ENCODE peak calls at places on chromosomes 5 and 9, in ten cellular contexts. G is A549; K is SK-N-SH; X is endodermal cell; L is ovary; T is psoas muscle; H is tibial nerve; Z is T-helper 17 cell; Y is CD4-positive, CD25-positive, alpha-beta regulatory T cell; W is CD4-positive, alpha-beta T cell. A is an unnamed sample. For H3K9me3, the result is how much of the 10 kb centered on the place peaks cover.

GRCh38 chr5:68502531-68502930 is 287.0 kb downstream of the PIK3R1 start:
- DNase-seq in G (no peak), K (no peak), X (no peak), L (no peak), T (no peak), H (no peak), Z (no peak), Y (no peak), W (no peak), A (no peak)

GRCh38 chr9:112570731-112571167 is 84.1 kb downstream of the KIAA1958 start:
- DNase-seq in G (no peak), K (no peak), X (no peak), L (peak), T (no peak), H (no peak), Z (no peak), Y (no peak), W (no peak), A (no peak)

GRCh38 chr9:37295796-37296195 is 126.7 kb upstream of the GRHPR start:
- DNase-seq in G (peak), K (no peak), X (no peak), L (no peak), T (no peak), H (no peak), Z (no peak), Y (no peak), W (no peak), A (no peak)

GRCh38 chr9:113998529-113999255 is 79.4 kb downstream of the AMBP start:
- DNase-seq in G (peak), K (peak), X (peak), L (peak), T (no peak), H (no peak), Z (no peak), Y (no peak), W (no peak), A (no peak)

GRCh38 chr9:5630038-5630507 is 1.2 kb downstream of the RIC1 start:
- DNase-seq in G (peak), K (peak), X (no peak), L (no peak), T (no peak), H (no peak), Z (no peak), Y (peak), W (no peak), A (peak)

GRCh38 chr9:74935008-74935407 is 17.7 kb downstream of the C9orf40 start:
- DNase-seq in G (no peak), K (peak), X (no peak), L (no peak), T (no peak), H (no peak), Z (no peak), Y (no peak), W (no peak), A (no peak)

GRCh38 chr9:131616983-131617604 is 71.8 kb downstream of the PRRT1B start:
- DNase-seq in G (no peak), K (no peak), X (no peak), L (no peak), T (no peak), H (no peak), Z (no peak), Y (no peak), W (no peak), A (no peak)

GRCh38 chr9:90288275-90288639 is 354.4 kb downstream of the DIRAS2 start:
- DNase-seq in G (no peak), K (no peak), X (no peak), L (no peak), T (no peak), H (no peak), Z (no peak), Y (no peak), W (no peak), A (no peak)

GRCh38 chr9:106862115-106862945 is 636 bp upstream of the ZNF462 start:
- DNase-seq in G (peak), K (peak), X (peak), L (peak), T (no peak), H (peak), Z (no peak), Y (no peak), W (no peak), A (peak)

GRCh38 chr5:72065751-72066255 is 41.5 kb upstream of the MAP1B start:
- DNase-seq in G (peak), K (peak), X (peak), L (no peak), T (no peak), H (no peak), Z (no peak), Y (no peak), W (no peak), A (no peak)

GRCh38 chr9:16721972-16722371 is 148.5 kb downstream of the BNC2 start:
- DNase-seq in G (no peak), K (no peak), X (no peak), L (peak), T (peak), H (peak), Z (no peak), Y (no peak), W (no peak), A (peak)

GRCh38 chr5:145902421-145902820 is 29.6 kb upstream of the GRXCR2 start:
- DNase-seq in G (no peak), K (no peak), X (no peak), L (no peak), T (no peak), H (no peak), Z (no peak), Y (no peak), W (no peak), A (no peak)

GRCh38 chr5:2996687-2997086 is 245.2 kb upstream of the IRX2 start:
- DNase-seq in G (no peak), K (no peak), X (no peak), L (no peak), T (no peak), H (no peak), Z (no peak), Y (no peak), W (no peak), A (no peak)
- H3K9me3 ChIP-seq in G (under half), K (under half), X (under half), L (under half), T (under half), H (under half), Z (under half), Y (under half), W (under half), A (under half)

GRCh38 chr5:65418661-65419060 is 63.1 kb downstream of the ADAMTS6 start:
- DNase-seq in G (no peak), K (no peak), X (no peak), L (no peak), T (no peak), H (no peak), Z (no peak), Y (no peak), W (no peak), A (no peak)
- H3K9me3 ChIP-seq in G (under half), K (under half), X (under half), L (under half), T (under half), H (under half), Z (under half), Y (under half), W (under half), A (under half)

GRCh38 chr5:140780512-140780911 is 5.4 kb upstream of the PCDHA1 start:
- DNase-seq in G (no peak), K (no peak), X (no peak), L (no peak), T (no peak), H (no peak), Z (no peak), Y (no peak), W (no peak), A (no peak)
- H3K9me3 ChIP-seq in G (half or more), K (under half), X (under half), L (under half), T (under half), H (under half), Z (under half), Y (under half), W (half or more), A (under half)

DNA sequence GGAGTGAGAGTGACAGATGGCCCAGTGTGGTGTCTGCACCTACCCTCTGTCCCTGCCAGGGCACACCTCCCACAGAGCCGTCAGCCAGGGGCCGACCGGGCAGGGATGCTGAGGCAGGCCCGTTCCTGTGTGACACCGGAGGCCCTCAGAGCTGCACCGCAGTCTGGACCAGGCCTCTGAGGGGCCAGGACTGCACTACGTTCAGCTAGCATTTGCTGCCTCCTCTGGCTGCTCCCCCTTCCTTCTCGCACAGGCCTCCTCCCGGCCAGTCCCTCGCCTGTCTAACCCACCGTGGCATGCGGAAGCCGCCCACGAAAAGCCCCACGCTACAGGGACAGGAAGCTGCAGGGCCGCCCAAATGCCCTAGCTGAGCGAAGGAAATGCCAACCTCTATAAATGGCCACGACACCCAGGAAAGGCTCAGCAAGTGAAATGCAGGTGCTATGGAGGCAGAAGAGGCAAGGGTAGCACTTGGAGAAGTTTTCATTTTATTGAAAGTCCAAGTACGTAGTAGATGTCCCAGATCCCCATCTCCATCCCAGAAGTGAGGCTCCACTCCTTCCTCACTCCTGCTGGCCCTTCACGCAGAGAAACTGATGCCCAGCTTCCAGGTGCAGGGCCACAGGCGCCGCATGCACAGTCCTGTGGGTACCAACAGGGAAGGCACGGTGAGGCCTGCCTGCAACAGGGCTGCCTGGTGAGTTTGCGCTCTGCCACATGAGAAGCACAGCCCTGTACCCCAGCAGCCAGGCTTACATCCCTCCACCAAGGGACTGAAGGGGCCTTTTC is 38.7 kb downstream of the MAPK9 start:
- DNase-seq in G (no peak), K (no peak), X (peak), L (no peak), T (no peak), H (no peak), Z (no peak), Y (no peak), W (no peak), A (no peak)
- H3K9me3 ChIP-seq in G (half or more), K (under half), X (half or more), L (under half), T (half or more), H (under half), Z (under half), Y (half or more), W (half or more), A (under half)

GRCh38 chr5:154478224-154478565 is at the start of gene HAND1:
- DNase-seq in G (peak), K (peak), X (peak), L (no peak), T (peak), H (no peak), Z (no peak), Y (no peak), W (no peak), A (peak)
- H3K9me3 ChIP-seq in G (under half), K (under half), X (under half), L (under half), T (under half), H (under half), Z (under half), Y (under half), W (under half), A (under half)

A was measured in endothelial cell of umbilical vein.